ENCODE peak calls at places on chromosome 22, in seven cellular contexts. S is GM12891, C is SK-N-SH, E is K562, Z is H1, A is GM12878, Q is HepG2. G is an unnamed sample.

GRCh38 chr22:37492428-37493344 is 6.5 kb upstream of the MFNG start:
- DNase-seq in S (peak), C (peak), E (peak), Z (peak), A (no peak), Q (no peak), G (peak)

GRCh38 chr22:39631857-39632256 is 61.3 kb downstream of the CACNA1I start:
- DNase-seq in S (no peak), C (no peak), E (no peak), Z (no peak), A (no peak), Q (no peak), G (no peak)

GRCh38 chr22:22833059-22833458 is 54.6 kb upstream of the IGLL5 start:
- DNase-seq in S (no peak), C (no peak), E (no peak), Z (no peak), A (no peak), Q (no peak), G (no peak)

GRCh38 chr22:18024276-18024939 is at the start of gene MICAL3:
- DNase-seq in S (peak), C (peak), E (peak), Z (no peak), A (no peak), Q (no peak), G (peak)

GRCh38 chr22:24554316-24555159 is at the start of gene GUCD1:
- DNase-seq in S (no peak), C (no peak), E (no peak), Z (no peak), A (no peak), Q (no peak), G (no peak)

GRCh38 chr22:39721456-39722325 is 151.1 kb downstream of the CACNA1I start:
- DNase-seq in S (no peak), C (peak), E (no peak), Z (no peak), A (no peak), Q (no peak), G (no peak)

GRCh38 chr22:33803883-33804282 is 116.4 kb downstream of the LARGE1 start:
- DNase-seq in S (no peak), C (no peak), E (no peak), Z (no peak), A (no peak), Q (no peak), G (no peak)

GRCh38 chr22:47322854-47323253 is 560.4 kb downstream of the TBC1D22A start:
- DNase-seq in S (no peak), C (no peak), E (no peak), Z (no peak), A (no peak), Q (no peak), G (no peak)

GRCh38 chr22:38403806-38404205 is 51.2 kb downstream of the KCNJ4 start:
- DNase-seq in S (no peak), C (no peak), E (no peak), Z (no peak), A (no peak), Q (no peak), G (no peak)

GRCh38 chr22:36385491-36386350 is 2.0 kb downstream of the MYH9 start:
- DNase-seq in S (no peak), C (no peak), E (no peak), Z (no peak), A (no peak), Q (peak), G (no peak)

GRCh38 chr22:42844756-42845155 is 12.3 kb downstream of the ARFGAP3 start:
- DNase-seq in S (no peak), C (no peak), E (no peak), Z (no peak), A (no peak), Q (no peak), G (no peak)

GRCh38 chr22:20514658-20515406 is 7.4 kb downstream of the MED15 start:
- DNase-seq in S (no peak), C (no peak), E (no peak), Z (no peak), A (no peak), Q (no peak), G (no peak)

GRCh38 chr22:43174941-43175531 is 11.9 kb downstream of the TTLL12 start:
- DNase-seq in S (no peak), C (no peak), E (no peak), Z (no peak), A (no peak), Q (no peak), G (no peak)

DNA sequence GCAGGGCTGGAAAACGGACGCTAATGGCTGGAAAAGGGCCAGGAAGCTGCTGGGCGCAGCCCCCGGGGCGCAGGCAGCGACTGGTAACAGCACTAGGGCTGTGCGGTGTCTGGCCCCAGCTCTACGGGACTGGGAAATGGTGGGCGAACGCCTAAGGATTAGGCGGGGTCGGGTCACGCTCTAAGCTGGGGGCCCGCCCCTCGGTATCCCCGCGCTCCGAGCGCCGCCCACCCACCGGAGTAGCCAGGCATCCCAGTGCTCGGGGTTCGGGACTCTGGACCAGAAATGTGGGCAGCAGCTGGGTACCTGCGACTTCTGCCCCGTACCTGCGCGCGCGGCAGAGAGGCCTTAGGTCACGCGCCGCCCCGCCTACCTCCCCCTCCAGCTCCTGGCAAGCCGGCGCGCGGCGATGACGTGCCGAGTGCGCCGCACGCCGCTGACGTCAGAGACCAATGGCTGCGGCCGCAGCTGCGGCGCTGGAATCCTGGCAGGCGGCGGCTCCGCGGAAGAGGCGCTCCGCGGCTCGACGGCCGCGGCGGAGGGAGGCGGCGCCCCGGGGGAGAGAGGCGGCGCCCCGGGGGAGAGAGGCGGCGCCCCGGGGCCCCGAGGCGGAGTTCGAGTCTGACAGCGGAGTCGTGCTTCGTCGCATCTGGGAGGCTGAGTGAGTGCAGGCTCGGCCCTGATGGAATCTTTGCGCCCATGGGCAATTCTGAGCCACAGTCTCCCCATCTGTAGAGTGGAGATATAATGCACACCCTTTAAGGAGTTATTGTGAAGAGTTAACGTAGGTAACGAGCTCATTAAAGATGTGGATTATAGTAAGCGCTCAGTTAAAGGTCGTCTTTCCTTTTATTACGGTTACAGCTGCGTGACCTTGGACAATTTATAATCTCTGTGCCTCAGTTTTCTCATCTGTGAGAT is at the start of the genes HPS4 and SRRD:
- DNase-seq in S (peak), C (peak), E (peak), Z (peak), A (peak), Q (peak), G (peak)
- TF ChIP-seq TAF1 in S (peak), C (peak), E (peak), Z (peak), A (peak), Q (peak), G (peak)

DNA sequence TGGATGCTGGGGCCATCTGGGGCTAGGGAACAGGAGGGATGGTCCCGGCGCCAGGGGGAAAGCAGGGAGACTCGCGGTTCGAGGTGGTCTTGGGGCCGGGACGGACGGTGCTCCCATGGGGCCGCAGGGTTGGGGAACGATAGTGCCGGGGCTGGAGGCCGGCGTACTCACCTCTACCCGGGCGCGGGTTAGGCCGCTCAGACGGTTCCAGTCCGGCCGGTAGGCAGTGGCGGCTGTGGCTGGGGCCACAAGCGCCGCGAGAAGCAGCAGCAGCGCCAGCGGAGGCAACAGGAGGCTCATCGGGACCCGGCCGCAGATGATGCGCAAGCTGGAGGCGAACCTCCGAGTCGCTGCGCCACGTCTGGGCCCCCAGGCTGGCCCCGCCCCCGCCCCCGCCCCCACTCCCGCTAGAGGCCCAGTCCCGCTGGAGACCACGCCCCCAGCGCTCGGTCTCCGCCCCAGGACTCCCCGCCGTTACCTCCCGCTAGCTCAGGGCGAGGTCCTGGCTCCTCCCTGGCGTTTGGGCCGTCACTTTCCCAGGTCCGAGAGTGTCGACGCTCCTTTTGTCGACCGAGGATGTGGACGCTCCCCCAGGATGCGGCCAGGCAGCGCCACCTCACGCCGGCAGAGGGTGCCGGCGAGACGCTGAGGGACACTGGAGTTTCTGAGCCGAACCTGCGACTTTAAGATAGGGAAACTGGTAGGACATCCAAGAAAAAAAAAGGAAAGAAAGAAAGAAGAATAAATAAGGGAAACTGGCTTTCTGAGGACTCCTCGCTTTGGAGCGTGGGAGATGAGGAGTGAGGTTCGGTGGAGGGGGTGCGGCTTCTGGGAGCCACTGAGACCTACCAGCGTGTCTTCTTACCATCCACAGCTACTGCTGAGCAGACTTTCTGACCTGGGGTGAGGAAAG is at the start of gene SELENOM:
- DNase-seq in S (peak), C (peak), E (peak), Z (peak), A (peak), Q (peak), G (peak)
- TF ChIP-seq POLR2AphosphoS5 in S (no peak), C (peak), E (no peak), Z (peak), A (peak), Q (no peak), G (no peak)

DNA sequence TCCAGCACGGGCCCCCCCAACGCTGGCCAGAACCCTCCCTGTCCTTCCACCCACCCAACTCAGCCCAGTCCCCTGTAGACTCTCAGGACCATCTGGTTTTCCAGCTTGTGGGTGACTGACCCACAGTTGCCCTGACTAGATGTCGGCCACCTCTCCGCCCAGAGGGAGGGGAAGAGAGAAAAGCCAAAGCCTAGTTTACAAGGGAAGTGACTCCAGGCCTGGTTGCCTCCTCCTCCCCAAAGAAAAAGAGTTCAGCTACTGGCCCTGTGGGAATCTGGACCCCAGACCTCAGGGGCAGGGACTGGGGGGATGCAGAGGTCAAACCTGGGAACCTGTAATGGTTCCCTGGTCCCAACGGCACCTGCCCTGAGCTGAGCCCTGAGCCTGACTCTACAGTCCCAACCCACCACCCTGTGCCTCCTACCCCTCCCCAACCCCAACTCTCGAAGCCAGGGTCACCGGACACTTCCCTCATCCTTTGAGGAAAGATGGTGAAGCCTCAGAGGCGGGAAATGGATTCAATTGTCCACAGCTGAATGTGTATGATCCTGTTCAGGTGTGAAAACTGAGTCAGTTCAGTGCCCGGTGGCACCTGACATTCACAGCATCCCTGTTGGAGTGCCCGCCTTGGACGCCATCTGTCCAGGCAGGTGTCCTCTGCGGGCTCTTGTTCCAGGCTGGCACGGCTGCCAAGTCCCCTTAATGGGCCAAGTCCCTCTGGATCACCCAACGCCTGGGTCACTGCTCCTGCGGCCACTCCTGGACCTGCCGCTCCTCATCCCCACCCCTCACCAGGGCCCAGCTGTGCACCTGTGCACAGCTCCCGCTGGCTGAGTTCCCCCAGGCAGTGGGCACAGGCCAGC is 21.0 kb upstream of the WNT7B start:
- DNase-seq in S (no peak), C (peak), E (no peak), Z (no peak), A (no peak), Q (no peak), G (no peak)
- TF ChIP-seq TAF1 in S (no peak), C (no peak), E (no peak), Z (no peak), A (no peak), Q (no peak), G (no peak)

GRCh38 chr22:19467912-19468311 is 11.1 kb downstream of the UFD1 start:
- DNase-seq in S (no peak), C (no peak), E (no peak), Z (no peak), A (no peak), Q (no peak), G (no peak)

GRCh38 chr22:19464975-19465374 is 14.0 kb downstream of the UFD1 start:
- DNase-seq in S (no peak), C (no peak), E (no peak), Z (no peak), A (no peak), Q (no peak), G (no peak)

GRCh38 chr22:19464546-19464945 is 14.4 kb downstream of the UFD1 start:
- DNase-seq in S (no peak), C (no peak), E (no peak), Z (no peak), A (no peak), Q (no peak), G (no peak)

GRCh38 chr22:19466848-19467752 is 11.9 kb downstream of the UFD1 start:
- DNase-seq in S (no peak), C (no peak), E (no peak), Z (no peak), A (no peak), Q (no peak), G (no peak)

DNA sequence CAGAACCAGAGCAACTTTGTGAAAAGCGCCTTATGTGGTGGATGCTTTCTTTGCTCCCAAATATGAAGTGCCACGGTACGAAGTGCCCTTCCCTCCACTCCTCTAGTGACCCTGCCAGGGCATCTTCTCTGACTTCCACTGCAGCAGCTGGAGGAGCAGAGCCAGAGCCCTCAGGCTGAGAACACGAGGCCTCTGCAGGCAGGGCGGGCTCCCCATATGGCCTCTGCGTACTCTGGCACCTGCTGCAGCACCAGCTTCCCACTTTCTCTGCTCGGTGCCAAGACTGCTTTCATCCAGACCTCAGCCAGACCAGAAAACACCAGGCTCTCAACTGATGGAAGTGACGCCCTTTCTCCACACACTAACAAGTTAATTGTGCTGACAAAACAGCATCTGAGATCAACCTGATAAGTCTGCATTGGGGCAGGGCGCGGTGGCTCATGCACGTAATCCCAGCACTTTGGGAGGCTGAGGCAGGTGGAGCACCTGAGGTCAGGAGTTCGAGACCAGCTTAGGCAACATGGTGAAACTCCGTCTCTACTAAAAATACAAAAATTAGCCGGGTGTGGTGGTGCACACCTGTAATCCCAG is 12.8 kb downstream of the UFD1 start:
- DNase-seq in S (no peak), C (no peak), E (no peak), Z (no peak), A (no peak), Q (no peak), G (no peak)
- TF ChIP-seq POLR2AphosphoS5 in S (no peak), C (no peak), E (no peak), Z (no peak), A (no peak), Q (no peak), G (no peak)

DNA sequence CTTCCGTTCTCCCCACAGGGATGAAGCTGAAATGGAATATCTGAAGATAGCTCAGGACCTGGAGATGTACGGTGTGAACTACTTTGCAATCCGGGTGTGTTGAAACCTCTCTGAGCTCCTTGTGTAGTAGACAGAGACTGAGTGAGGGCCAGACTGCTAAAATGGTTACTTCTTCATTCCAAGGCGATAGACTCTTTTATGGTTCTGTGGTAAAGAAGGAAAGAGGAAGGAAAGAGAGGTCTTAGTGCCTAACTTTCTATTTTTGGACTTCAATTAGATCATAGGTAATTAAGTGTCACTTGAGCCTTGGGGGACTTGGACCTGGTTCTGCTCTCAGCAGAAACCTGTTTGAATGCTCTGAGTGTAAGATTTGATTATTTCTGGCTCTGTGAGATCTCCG is 54.7 kb downstream of the NF2 start:
- DNase-seq in S (no peak), C (no peak), E (no peak), Z (no peak), A (no peak), Q (no peak), G (no peak)
- TF ChIP-seq TAF1 in S (no peak), C (no peak), E (no peak), Z (no peak), A (no peak), Q (no peak), G (no peak)

GRCh38 chr22:28442264-28442950 is 237.2 kb downstream of the TTC28 start:
- DNase-seq in S (peak), C (peak), E (peak), Z (peak), A (no peak), Q (peak), G (peak)

GRCh38 chr22:28444659-28445058 is 235.0 kb downstream of the TTC28 start:
- DNase-seq in S (no peak), C (no peak), E (no peak), Z (no peak), A (no peak), Q (no peak), G (no peak)

GRCh38 chr22:28440517-28441366 is 238.9 kb downstream of the TTC28 start:
- DNase-seq in S (no peak), C (peak), E (no peak), Z (no peak), A (no peak), Q (no peak), G (no peak)

GRCh38 chr22:28441720-28442263 is 237.8 kb downstream of the TTC28 start:
- DNase-seq in S (no peak), C (peak), E (no peak), Z (no peak), A (no peak), Q (peak), G (no peak)

GRCh38 chr22:28442951-28443876 is 236.4 kb downstream of the TTC28 start:
- DNase-seq in S (no peak), C (peak), E (no peak), Z (peak), A (no peak), Q (peak), G (no peak)
- TF ChIP-seq POLR2AphosphoS5 in S (no peak), C (peak), E (no peak), Z (peak), A (no peak), Q (no peak), G (no peak)